ENCODE peak calls at places on chromosomes 13 and 19, in six cellular contexts. C, O, K, N, D and Z are unnamed samples.

GRCh38 chr13:114025432-114026127 is 51.7 kb upstream of the C13orf46 start:
- DNase-seq in C (no peak), D (no peak), O (peak), N (no peak), K (peak), Z (no peak)

GRCh38 chr13:33347866-33348265 is 62.3 kb upstream of the STARD13 start:
- DNase-seq in K (no peak), O (peak), N (no peak), D (peak), C (no peak), Z (no peak)

GRCh38 chr19:11379857-11380350 is 4.2 kb downstream of the EPOR start:
- DNase-seq in D (no peak), C (no peak), N (no peak), K (no peak), O (no peak), Z (no peak)

GRCh38 chr19:49064768-49065611 is at the start of gene NTF4:
- DNase-seq in N (no peak), C (peak), D (no peak), K (no peak), O (no peak), Z (no peak)

GRCh38 chr19:23512151-23512925 is 117.1 kb upstream of the ZNF91 start:
- DNase-seq in N (no peak), D (no peak), K (no peak), O (no peak), C (no peak), Z (no peak)

GRCh38 chr13:44899967-44900366 is 89.3 kb downstream of the NUFIP1 start:
- DNase-seq in D (no peak), K (no peak), O (no peak), C (no peak), N (no peak), Z (no peak)

GRCh38 chr13:51643882-51644281 is 59.6 kb downstream of the WDFY2 start:
- DNase-seq in O (peak), D (peak), K (peak), N (no peak), C (no peak), Z (no peak)

GRCh38 chr13:33262554-33262953 is 23.0 kb downstream of the STARD13 start:
- DNase-seq in N (no peak), C (no peak), K (no peak), O (no peak), D (no peak), Z (no peak)

GRCh38 chr13:40466271-40466670 is 200.2 kb downstream of the FOXO1 start:
- DNase-seq in D (no peak), O (no peak), C (no peak), N (no peak), K (no peak), Z (no peak)

GRCh38 chr19:48390188-48391099 is 907 bp downstream of the KDELR1 start:
- DNase-seq in O (peak), C (peak), D (no peak), N (no peak), K (peak), Z (no peak)

GRCh38 chr13:41554626-41555386 is 97.5 kb downstream of the RGCC start:
- DNase-seq in O (no peak), C (no peak), D (no peak), K (no peak), N (no peak), Z (no peak)

GRCh38 chr13:34070006-34070405 is 252.1 kb downstream of the RFC3 start:
- DNase-seq in O (peak), N (no peak), D (no peak), C (no peak), K (peak), Z (no peak)

GRCh38 chr13:28117689-28118377 is 17.5 kb upstream of the FLT3 start:
- DNase-seq in K (no peak), O (peak), N (no peak), D (no peak), C (no peak), Z (no peak)

GRCh38 chr13:103634066-103634465 is 567.8 kb upstream of the SLC10A2 start:
- DNase-seq in N (no peak), O (no peak), C (no peak), K (no peak), D (no peak), Z (no peak)

GRCh38 chr19:46660008-46660517 is 919 bp downstream of the DACT3 start:
- DNase-seq in N (no peak), C (no peak), K (no peak), O (peak), D (no peak), Z (no peak)

GRCh38 chr19:1837625-1838105 is 10.6 kb downstream of the REXO1 start:
- DNase-seq in N (no peak), C (no peak), D (no peak), K (no peak), O (no peak), Z (no peak)

GRCh38 chr13:50403311-50403710 is 388.1 kb downstream of the KCNRG start:
- DNase-seq in O (no peak), K (no peak), N (no peak), C (no peak), D (no peak), Z (no peak)

GRCh38 chr19:13022859-13023636 is 27.8 kb downstream of the NFIX start:
- DNase-seq in O (peak), C (peak), D (peak), K (peak), N (no peak), Z (no peak)

GRCh38 chr13:57631607-57632275 is at the start of gene PCDH17:
- DNase-seq in O (peak), C (no peak), D (no peak), K (peak), N (no peak), Z (no peak)

GRCh38 chr13:62702502-62702901 is 1286.9 kb upstream of the PCDH20 start:
- DNase-seq in C (no peak), D (no peak), O (no peak), N (no peak), K (no peak), Z (no peak)

GRCh38 chr13:47484564-47484963 is 516.5 kb downstream of the SUCLA2 start:
- DNase-seq in N (no peak), K (peak), D (peak), O (peak), C (no peak), Z (no peak)

GRCh38 chr13:24652346-24652745 is 27.9 kb upstream of the ATP12A start:
- DNase-seq in K (no peak), C (no peak), O (no peak), D (no peak), N (no peak), Z (no peak)

GRCh38 chr19:53981408-53981998 is 9.9 kb upstream of the CACNG6 start:
- DNase-seq in K (no peak), O (no peak), C (no peak), N (no peak), D (no peak), Z (no peak)

GRCh38 chr19:15251749-15252397 is 19.6 kb upstream of the EPHX3 start:
- DNase-seq in O (peak), K (peak), N (peak), C (peak), D (peak), Z (no peak)

GRCh38 chr13:51262501-51263211 is 40.5 kb downstream of the FAM124A start:
- DNase-seq in D (no peak), K (no peak), N (no peak), C (no peak), O (no peak), Z (no peak)

GRCh38 chr13:73934215-73934623 is 200.0 kb downstream of the KLF12 start:
- DNase-seq in K (peak), D (no peak), C (no peak), N (no peak), O (no peak), Z (no peak)

GRCh38 chr19:13089139-13089856 is 13.4 kb downstream of the LYL1 start:
- DNase-seq in K (no peak), O (no peak), N (no peak), C (no peak), D (no peak), Z (no peak)

GRCh38 chr13:32262619-32263018 is 52.5 kb downstream of the ZAR1L start:
- DNase-seq in D (no peak), C (no peak), K (no peak), N (no peak), O (no peak), Z (no peak)

GRCh38 chr13:31824705-31825512 is 85.6 kb downstream of the RXFP2 start:
- DNase-seq in K (peak), N (no peak), O (peak), C (no peak), D (no peak), Z (no peak)

GRCh38 chr13:46339035-46339666 is 47.9 kb downstream of the RUBCNL start:
- DNase-seq in N (no peak), K (peak), C (peak), O (peak), D (peak), Z (no peak)

GRCh38 chr13:77345150-77345780 is 18.4 kb upstream of the MYCBP2 start:
- DNase-seq in O (no peak), C (no peak), K (no peak), N (no peak), D (no peak), Z (no peak)

GRCh38 chr13:25372275-25373081 is 704 bp downstream of the ATP8A2 start:
- DNase-seq in O (no peak), D (no peak), C (no peak), N (no peak), K (no peak), Z (no peak)

GRCh38 chr19:7871530-7872305 is 2.5 kb downstream of the PRR36 start:
- DNase-seq in C (peak), O (peak), K (peak), N (peak), D (peak), Z (no peak)

GRCh38 chr19:33177417-33177976 is 16.6 kb upstream of the LRP3 start:
- DNase-seq in D (peak), K (no peak), N (peak), O (no peak), C (no peak), Z (peak)

GRCh38 chr19:48395170-48395455 is 1.6 kb downstream of the GRIN2D start:
- DNase-seq in N (no peak), D (no peak), K (no peak), C (no peak), O (no peak), Z (no peak)

GRCh38 chr13:30520571-30520970 is 54.8 kb upstream of the HMGB1 start:
- DNase-seq in D (no peak), N (no peak), K (peak), C (no peak), O (peak), Z (no peak)

GRCh38 chr19:40592170-40592569 is 9.0 kb upstream of the LTBP4 start:
- DNase-seq in K (peak), C (no peak), N (no peak), O (peak), D (no peak), Z (no peak)

GRCh38 chr13:38697628-38698333 is 10.9 kb downstream of the FREM2 start:
- DNase-seq in C (no peak), D (no peak), N (no peak), O (no peak), K (no peak), Z (no peak)

DNA sequence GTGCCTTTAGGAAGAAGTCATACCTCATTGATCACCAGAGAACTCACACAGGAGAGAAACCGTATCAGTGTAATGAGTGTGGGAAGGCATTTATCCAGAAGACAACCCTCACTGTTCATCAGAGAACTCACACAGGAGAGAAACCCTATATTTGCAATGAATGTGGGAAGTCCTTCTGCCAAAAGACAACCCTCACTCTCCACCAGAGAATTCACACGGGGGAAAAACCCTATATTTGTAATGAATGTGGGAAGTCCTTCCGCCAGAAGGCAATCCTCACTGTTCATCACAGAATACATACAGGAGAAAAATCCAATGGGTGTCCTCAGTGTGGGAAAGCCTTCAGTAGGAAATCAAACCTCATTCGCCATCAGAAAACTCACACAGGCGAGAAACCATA is 21.9 kb downstream of the ZNF382 start:
- DNase-seq in C (no peak), K (no peak), O (no peak), D (no peak), N (no peak), Z (no peak)
- H3K4me3 ChIP-seq in C (no peak), K (no peak), O (no peak), D (no peak), N (no peak), Z (no peak)

DNA sequence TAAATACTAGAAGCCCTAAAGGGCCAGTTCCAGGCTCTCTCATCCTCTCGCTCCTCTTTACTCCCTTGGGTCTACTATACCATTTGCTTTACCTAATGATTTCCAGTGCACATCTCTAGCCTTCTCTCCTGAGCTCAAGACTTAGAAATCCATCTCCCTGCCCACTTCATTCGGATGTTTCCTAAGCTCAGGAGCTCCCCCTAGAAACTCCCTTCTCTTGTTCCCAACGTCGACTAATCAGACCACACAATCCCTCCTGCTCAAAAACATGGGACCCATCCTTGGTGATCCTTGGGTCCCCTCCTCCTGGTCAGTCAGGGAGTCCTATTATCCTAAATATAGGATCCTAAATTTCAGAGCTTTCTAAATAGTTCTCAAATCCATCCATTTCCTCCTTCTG is 21.1 kb upstream of the STK24 start:
- DNase-seq in K (no peak), C (no peak), D (no peak), N (no peak), O (peak), Z (no peak)
- TF ChIP-seq CTCF in K (no peak), C (peak), D (no peak), N (no peak), O (no peak), Z (no peak)

DNA sequence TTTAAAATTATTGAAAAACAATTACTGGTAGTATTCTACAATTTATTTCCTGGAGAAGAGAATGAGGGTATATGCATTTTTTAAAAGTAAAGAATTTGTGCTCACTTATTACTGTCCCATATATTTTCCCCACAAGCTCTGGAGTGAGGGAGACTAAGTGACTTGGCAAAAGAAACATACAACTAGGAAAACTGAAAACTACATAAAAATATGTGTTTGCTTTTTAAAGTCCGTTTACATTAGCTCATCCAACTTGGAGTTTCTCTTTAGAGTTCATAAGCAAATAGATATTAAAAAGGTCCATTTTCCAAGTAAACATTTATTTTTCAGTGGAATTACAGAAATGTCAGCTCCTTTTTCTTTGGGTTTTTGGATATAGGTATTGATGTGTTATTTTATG is 729.6 kb downstream of the EFNB2 start:
- DNase-seq in O (no peak), D (no peak), N (no peak), K (no peak), C (no peak), Z (no peak)
- H3K4me3 ChIP-seq in O (no peak), D (no peak), N (no peak), K (no peak), C (no peak), Z (no peak)

DNA sequence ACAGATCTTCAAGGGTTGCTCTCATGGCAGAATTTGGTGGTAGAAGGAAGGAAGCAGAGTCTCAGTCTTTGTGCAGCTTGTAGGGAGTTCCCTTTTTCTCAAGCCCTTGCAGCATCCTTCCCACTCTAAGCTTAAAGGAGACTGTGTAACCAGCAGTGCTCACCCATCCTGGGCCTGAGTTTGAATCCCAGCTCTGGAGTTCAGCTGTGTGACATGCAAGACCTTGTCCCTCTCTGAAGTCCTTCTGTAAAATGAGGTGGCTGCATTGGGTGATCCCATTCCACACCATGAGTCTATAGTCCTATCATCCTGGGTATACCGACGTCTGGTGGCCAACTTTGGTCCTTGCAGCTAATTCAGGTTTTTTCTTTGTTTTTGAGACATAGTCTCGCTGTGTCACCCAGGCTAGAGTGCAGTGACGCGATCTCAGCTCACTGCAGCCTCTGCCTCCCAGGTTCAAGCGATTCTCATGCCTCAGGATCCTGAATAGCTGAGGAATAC is 9.8 kb downstream of the SIGLEC10 start:
- DNase-seq in D (no peak), N (no peak), K (no peak), C (no peak), O (peak), Z (no peak)
- TF ChIP-seq CTCF in D (peak), N (peak), K (no peak), C (peak), O (peak), Z (peak)